ENCODE peak calls at places on chromosomes 12 and 14, in seven cellular contexts. V is left ventricle myocardium inferior, D is heart left ventricle, F is body of pancreas, X is adrenal gland, Q is A549, K is neural progenitor cell. G is an unnamed sample. For H3K9me3 and H3K4me1, the result is how much of the 10 kb centered on the place peaks cover.

GRCh38 chr14:103205541-103205906 is 82.3 kb downstream of the TNFAIP2 start:
- DNase-seq in V (no peak), D (no peak), F (no peak), X (no peak), Q (no peak), K (no peak), G (peak)

GRCh38 chr12:15721716-15722115 is 67.5 kb downstream of the EPS8 start:
- DNase-seq in V (no peak), D (no peak), F (no peak), X (no peak), Q (no peak), K (no peak), G (no peak)

GRCh38 chr14:83356080-83356479 is 1822.4 kb upstream of the SEL1L start:
- DNase-seq in V (no peak), D (no peak), F (no peak), X (no peak), Q (no peak), K (no peak), G (no peak)

GRCh38 chr14:88037270-88037669 is 32.3 kb downstream of the GPR65 start:
- DNase-seq in V (no peak), D (no peak), F (no peak), X (no peak), Q (no peak), K (peak), G (no peak)

GRCh38 chr12:117034691-117035090 is 64.5 kb downstream of the TESC start:
- DNase-seq in V (no peak), D (no peak), F (peak), X (no peak), Q (no peak), K (no peak), G (no peak)

GRCh38 chr12:106079148-106079738 is 59.5 kb downstream of the NUAK1 start:
- DNase-seq in V (no peak), D (peak), F (no peak), X (no peak), Q (no peak), K (no peak), G (no peak)

GRCh38 chr12:75556306-75556899 is 45.0 kb upstream of the KRR1 start:
- DNase-seq in V (no peak), D (no peak), F (no peak), X (no peak), Q (no peak), K (no peak), G (no peak)

GRCh38 chr14:76603713-76604112 is 157.6 kb upstream of the VASH1 start:
- DNase-seq in V (peak), D (peak), F (no peak), X (no peak), Q (no peak), K (no peak), G (no peak)

GRCh38 chr12:92192361-92192760 is 46.7 kb upstream of the BTG1 start:
- DNase-seq in V (no peak), D (no peak), F (no peak), X (no peak), Q (no peak), K (no peak), G (no peak)

GRCh38 chr14:100504372-100505078 is 82.7 kb downstream of the BEGAIN start:
- DNase-seq in V (no peak), D (no peak), F (no peak), X (no peak), Q (no peak), K (no peak), G (no peak)

GRCh38 chr12:62210422-62210821 is 49.8 kb upstream of the USP15 start:
- DNase-seq in V (peak), D (no peak), F (peak), X (peak), Q (peak), K (peak), G (peak)

GRCh38 chr14:65321370-65321875 is 91.1 kb upstream of the FUT8 start:
- DNase-seq in V (no peak), D (no peak), F (no peak), X (no peak), Q (no peak), K (no peak), G (no peak)

GRCh38 chr12:30631710-30632109 is 64.0 kb downstream of the IPO8 start:
- DNase-seq in V (peak), D (no peak), F (peak), X (no peak), Q (no peak), K (no peak), G (no peak)

GRCh38 chr12:30969606-30970395 is 43.3 kb downstream of the TSPAN11 start:
- DNase-seq in V (no peak), D (no peak), F (no peak), X (no peak), Q (no peak), K (no peak), G (no peak)

GRCh38 chr12:33605776-33606175 is 166.2 kb upstream of the SYT10 start:
- DNase-seq in V (no peak), D (no peak), F (no peak), X (no peak), Q (peak), K (peak), G (no peak)

GRCh38 chr12:4867384-4867783 is 42.3 kb upstream of the KCNA1 start:
- DNase-seq in V (no peak), D (no peak), F (no peak), X (no peak), Q (no peak), K (no peak), G (no peak)

GRCh38 chr14:24843494-24843893 is 206.5 kb downstream of the STXBP6 start:
- DNase-seq in V (no peak), D (no peak), F (no peak), X (no peak), Q (no peak), K (no peak), G (no peak)

GRCh38 chr14:84535491-84535890 is 994.5 kb upstream of the FLRT2 start:
- DNase-seq in V (no peak), D (no peak), F (no peak), X (no peak), Q (no peak), K (no peak), G (no peak)

GRCh38 chr14:96512122-96512521 is 9.9 kb downstream of the PAPOLA start:
- DNase-seq in V (no peak), D (no peak), F (no peak), X (no peak), Q (no peak), K (no peak), G (no peak)

GRCh38 chr14:71286126-71286525 is 378.9 kb downstream of the PCNX1 start:
- DNase-seq in V (no peak), D (no peak), F (no peak), X (no peak), Q (no peak), K (no peak), G (no peak)

GRCh38 chr14:76977793-76978730 is 50.4 kb downstream of the IRF2BPL start:
- DNase-seq in V (peak), D (peak), F (peak), X (peak), Q (no peak), K (no peak), G (peak)

GRCh38 chr12:89983622-89984021 is 275.0 kb upstream of the ATP2B1 start:
- DNase-seq in V (no peak), D (no peak), F (no peak), X (no peak), Q (no peak), K (no peak), G (no peak)

GRCh38 chr12:108419949-108420348 is 80.8 kb upstream of the CMKLR1 start:
- DNase-seq in V (no peak), D (no peak), F (no peak), X (no peak), Q (no peak), K (no peak), G (no peak)

GRCh38 chr12:73486256-73486655 is 1051.4 kb upstream of the ATXN7L3B start:
- DNase-seq in V (no peak), D (no peak), F (no peak), X (no peak), Q (no peak), K (no peak), G (no peak)
- H3K9me3 ChIP-seq in V (under half), D (under half), F (under half), X (under half), Q (under half), K (under half), G (under half)

GRCh38 chr12:51972424-51972812 is 20.9 kb downstream of the ACVR1B start:
- DNase-seq in V (no peak), D (no peak), F (no peak), X (no peak), Q (no peak), K (no peak), G (no peak)
- H3K4me1 ChIP-seq in V (half or more), D (under half), F (half or more), X (under half), Q (half or more), K (under half), G (under half)

GRCh38 chr14:105971593-105972500 is 445.5 kb downstream of the TMEM121 start:
- DNase-seq in V (no peak), D (no peak), F (no peak), X (no peak), Q (no peak), K (no peak), G (no peak)
- H3K9me3 ChIP-seq in V (under half), D (under half), F (under half), X (under half), Q (under half), K (under half), G (under half)

DNA sequence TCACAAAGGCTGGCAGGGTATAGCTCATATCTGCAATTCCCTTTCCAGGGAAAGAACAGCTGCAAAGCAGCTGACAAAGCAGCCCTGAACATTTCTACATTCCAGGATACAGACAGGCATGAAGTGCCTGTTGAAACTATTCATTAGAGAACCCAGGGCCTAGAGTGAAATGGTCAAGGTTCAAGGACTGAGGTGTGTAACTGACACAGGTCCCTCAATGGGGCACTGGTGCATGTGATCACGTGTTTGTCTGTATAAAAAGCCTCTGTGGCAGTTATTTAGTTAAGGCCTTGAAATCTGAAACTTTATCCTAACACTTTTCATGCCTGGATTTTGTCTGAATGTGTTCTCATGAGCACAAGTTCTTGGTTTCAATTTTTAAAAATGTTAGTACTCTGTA is 47.1 kb downstream of the GIT2 start:
- DNase-seq in V (no peak), D (no peak), F (peak), X (no peak), Q (no peak), K (no peak), G (peak)
- H3K4me1 ChIP-seq in V (half or more), D (half or more), F (half or more), X (half or more), Q (under half), K (under half), G (half or more)

GRCh38 chr14:106276326-106277267 is 750.2 kb downstream of the TMEM121 start:
- DNase-seq in V (no peak), D (no peak), F (no peak), X (no peak), Q (no peak), K (no peak), G (no peak)
- H3K9me3 ChIP-seq in V (under half), D (under half), F (under half), X (under half), Q (under half), K (under half), G (under half)